ENCODE peak calls at places on chromosome 7, in nine cellular contexts. C is fibroblast of lung, T is neural progenitor cell, P is cardiac fibroblast, N is colonic mucosa, B is neural crest cell, F is glomerular endothelial cell, M is anterior cingulate cortex, L is ureter. V is an unnamed sample.

GRCh38 chr7:45663965-45664623 is 89.9 kb downstream of the ADCY1 start:
- DNase-seq in N (peak), B (no peak), F (no peak), P (no peak), T (no peak), M (no peak), C (no peak), L (no peak), V (no peak)

GRCh38 chr7:154627571-154628290 is 375.2 kb downstream of the PAXIP1 start:
- DNase-seq in L (no peak), B (no peak), M (no peak), F (no peak), N (no peak), T (no peak), P (no peak), C (peak), V (no peak)

GRCh38 chr7:139648941-139649425 is 125.5 kb downstream of the CLEC2L start:
- DNase-seq in C (no peak), T (no peak), P (no peak), N (no peak), M (no peak), F (peak), L (no peak), B (no peak), V (peak)

GRCh38 chr7:155214328-155214986 is 83.2 kb upstream of the INSIG1 start:
- DNase-seq in N (no peak), M (no peak), C (no peak), L (no peak), P (no peak), B (no peak), T (no peak), F (no peak), V (no peak)

GRCh38 chr7:79880312-79880711 is 254.3 kb upstream of the GNAI1 start:
- DNase-seq in L (no peak), B (no peak), T (peak), F (no peak), C (no peak), M (no peak), P (no peak), N (no peak), V (no peak)

GRCh38 chr7:12549106-12549505 is 21.4 kb upstream of the SCIN start:
- DNase-seq in P (no peak), M (no peak), C (peak), N (no peak), B (no peak), L (no peak), F (no peak), T (no peak), V (no peak)

GRCh38 chr7:135510603-135511183 is 791 bp upstream of the CNOT4 start:
- DNase-seq in T (peak), F (no peak), M (no peak), C (no peak), P (peak), L (no peak), N (peak), B (peak), V (peak)

GRCh38 chr7:48617988-48618387 is 306.4 kb upstream of the CDC14C start:
- DNase-seq in F (no peak), B (no peak), C (no peak), L (no peak), T (no peak), P (no peak), M (no peak), N (no peak), V (no peak)

GRCh38 chr7:151007469-151007898 is 16.7 kb downstream of the NOS3 start:
- DNase-seq in T (no peak), B (no peak), P (peak), L (no peak), F (no peak), M (no peak), C (no peak), N (no peak), V (no peak)

GRCh38 chr7:105131890-105132289 is 117.9 kb downstream of the KMT2E start:
- DNase-seq in F (no peak), P (no peak), M (no peak), B (no peak), T (no peak), C (no peak), L (no peak), N (no peak), V (no peak)

GRCh38 chr7:79451580-79451979 is 1.9 kb downstream of the MAGI2 start:
- DNase-seq in B (no peak), L (no peak), M (no peak), C (no peak), F (no peak), T (no peak), N (no peak), P (peak), V (no peak)

GRCh38 chr7:118861581-118861980 is 637.1 kb downstream of the ANKRD7 start:
- DNase-seq in N (no peak), B (no peak), L (no peak), C (no peak), M (no peak), T (no peak), P (no peak), F (no peak), V (no peak)

GRCh38 chr7:20152511-20152910 is 64.7 kb downstream of the MACC1 start:
- DNase-seq in B (no peak), N (no peak), F (no peak), M (no peak), P (no peak), C (no peak), L (no peak), T (no peak), V (no peak)